ENCODE peak calls at places on chromosomes 5 and 9, in ten cellular contexts. A is astrocyte of the spinal cord, P is GM12865, I is HCT116, L is dorsolateral prefrontal cortex, K is gastrocnemius medialis, Z is heart right ventricle, C is tibial artery, R is cardiac muscle cell, J is epithelial cell of proximal tubule. F is an unnamed sample.

GRCh38 chr5:54117957-54118356 is 192.4 kb downstream of the ARL15 start:
- DNase-seq in A (no peak), P (no peak), I (no peak), L (no peak), K (no peak), Z (no peak), C (no peak), R (peak), J (no peak), F (no peak)

GRCh38 chr9:6305954-6306563 is 22.1 kb upstream of the TPD52L3 start:
- DNase-seq in A (peak), P (peak), I (peak), L (no peak), K (no peak), Z (no peak), C (no peak), R (peak), J (peak), F (no peak)

GRCh38 chr9:5593904-5594303 is 35.0 kb upstream of the RIC1 start:
- DNase-seq in A (no peak), P (peak), I (no peak), L (no peak), K (no peak), Z (no peak), C (no peak), R (no peak), J (no peak), F (no peak)

GRCh38 chr5:95044096-95044495 is 240.8 kb downstream of the MCTP1 start:
- DNase-seq in A (no peak), P (no peak), I (no peak), L (no peak), K (no peak), Z (no peak), C (no peak), R (no peak), J (no peak), F (no peak)

GRCh38 chr5:74272019-74272775 is 368.3 kb downstream of the ENC1 start:
- DNase-seq in A (peak), P (no peak), I (no peak), L (no peak), K (no peak), Z (no peak), C (no peak), R (no peak), J (peak), F (no peak)

GRCh38 chr9:105385372-105385985 is 62.4 kb upstream of the FSD1L start:
- DNase-seq in A (peak), P (peak), I (no peak), L (no peak), K (peak), Z (peak), C (no peak), R (peak), J (no peak), F (no peak)

GRCh38 chr5:135212361-135213033 is 178.5 kb upstream of the PITX1 start:
- DNase-seq in A (no peak), P (no peak), I (no peak), L (no peak), K (no peak), Z (no peak), C (peak), R (no peak), J (no peak), F (peak)

GRCh38 chr9:93902051-93902779 is 52.9 kb downstream of the BARX1 start:
- DNase-seq in A (no peak), P (no peak), I (no peak), L (no peak), K (no peak), Z (no peak), C (peak), R (no peak), J (no peak), F (peak)

GRCh38 chr5:66967102-66967501 is 229.5 kb downstream of the CD180 start:
- DNase-seq in A (peak), P (no peak), I (no peak), L (no peak), K (no peak), Z (no peak), C (no peak), R (peak), J (no peak), F (no peak)

GRCh38 chr9:130839237-130840111 is 4.4 kb downstream of the ABL1 start:
- DNase-seq in A (no peak), P (no peak), I (no peak), L (no peak), K (no peak), Z (no peak), C (no peak), R (no peak), J (no peak), F (no peak)

GRCh38 chr5:92554447-92555085 is 1026.5 kb downstream of the NR2F1-AS1 start:
- DNase-seq in A (no peak), P (no peak), I (no peak), L (no peak), K (no peak), Z (no peak), C (no peak), R (peak), J (no peak), F (no peak)

DNA sequence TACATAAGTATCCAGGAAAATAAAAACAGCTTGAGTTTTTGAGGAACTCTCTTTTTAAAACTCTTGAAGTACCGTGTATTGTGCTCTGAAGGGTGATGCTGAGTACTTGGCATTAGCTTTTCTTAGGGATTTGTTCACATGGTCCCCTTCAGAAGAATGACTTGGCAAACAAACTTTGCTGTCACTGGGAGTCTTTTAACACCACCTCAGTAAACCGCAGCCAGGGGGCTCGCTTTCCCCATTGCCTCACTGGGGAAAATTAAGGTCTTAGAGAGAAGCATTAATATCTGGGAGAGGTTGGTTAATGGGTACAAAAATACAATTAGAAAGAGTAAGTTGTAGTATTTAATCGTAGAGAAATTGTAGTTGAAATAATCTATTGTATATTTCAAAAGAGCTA is 105.9 kb upstream of the DAP start:
- DNase-seq in A (no peak), P (no peak), I (no peak), L (no peak), K (no peak), Z (no peak), C (no peak), R (no peak), J (no peak), F (no peak)
- TF ChIP-seq CTCF in A (peak), P (no peak), I (no peak), L (peak), K (no peak), Z (no peak), C (no peak), R (no peak), J (no peak), F (peak)

GRCh38 chr9:73049280-73049679 is 96.4 kb upstream of the ALDH1A1 start:
- DNase-seq in A (no peak), P (no peak), I (no peak), L (no peak), K (no peak), Z (no peak), C (no peak), R (no peak), J (no peak), F (no peak)
- TF ChIP-seq CTCF in A (no peak), P (no peak), I (no peak), L (no peak), K (no peak), Z (no peak), C (no peak), R (no peak), J (no peak), F (no peak)

DNA sequence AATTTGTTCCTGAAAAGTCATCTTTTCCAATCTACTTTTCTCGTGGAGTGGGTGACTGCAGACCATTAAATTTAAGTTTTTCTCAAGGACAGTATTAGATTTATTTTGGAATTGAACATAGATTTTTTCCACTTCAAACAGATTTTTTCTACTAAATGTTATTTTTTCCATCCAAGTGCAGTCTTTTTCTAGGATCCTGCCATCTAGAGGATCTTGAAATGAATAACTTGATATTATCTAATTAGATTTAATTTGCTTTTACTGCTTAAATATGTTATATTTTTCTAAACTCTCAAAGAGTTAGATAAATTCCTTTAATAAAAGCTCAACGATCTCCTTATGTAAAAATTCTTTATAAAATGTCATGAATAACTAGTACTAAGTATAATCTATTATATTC is 136.9 kb upstream of the PRR16 start:
- DNase-seq in A (peak), P (no peak), I (no peak), L (no peak), K (no peak), Z (no peak), C (no peak), R (peak), J (no peak), F (no peak)
- TF ChIP-seq CTCF in A (peak), P (no peak), I (no peak), L (no peak), K (no peak), Z (no peak), C (no peak), R (peak), J (no peak), F (no peak)

GRCh38 chr9:73158723-73159122 is 7.1 kb downstream of the ANXA1 start:
- DNase-seq in A (no peak), P (no peak), I (no peak), L (no peak), K (no peak), Z (no peak), C (no peak), R (no peak), J (no peak), F (no peak)

GRCh38 chr9:73165911-73166310 is 14.2 kb downstream of the ANXA1 start:
- DNase-seq in A (no peak), P (no peak), I (no peak), L (no peak), K (no peak), Z (no peak), C (no peak), R (no peak), J (no peak), F (no peak)

GRCh38 chr9:73166453-73166852 is 14.8 kb downstream of the ANXA1 start:
- DNase-seq in A (no peak), P (no peak), I (no peak), L (no peak), K (no peak), Z (no peak), C (no peak), R (no peak), J (no peak), F (no peak)

GRCh38 chr9:73167614-73168013 is 15.9 kb downstream of the ANXA1 start:
- DNase-seq in A (no peak), P (no peak), I (no peak), L (no peak), K (no peak), Z (no peak), C (no peak), R (no peak), J (no peak), F (no peak)

DNA sequence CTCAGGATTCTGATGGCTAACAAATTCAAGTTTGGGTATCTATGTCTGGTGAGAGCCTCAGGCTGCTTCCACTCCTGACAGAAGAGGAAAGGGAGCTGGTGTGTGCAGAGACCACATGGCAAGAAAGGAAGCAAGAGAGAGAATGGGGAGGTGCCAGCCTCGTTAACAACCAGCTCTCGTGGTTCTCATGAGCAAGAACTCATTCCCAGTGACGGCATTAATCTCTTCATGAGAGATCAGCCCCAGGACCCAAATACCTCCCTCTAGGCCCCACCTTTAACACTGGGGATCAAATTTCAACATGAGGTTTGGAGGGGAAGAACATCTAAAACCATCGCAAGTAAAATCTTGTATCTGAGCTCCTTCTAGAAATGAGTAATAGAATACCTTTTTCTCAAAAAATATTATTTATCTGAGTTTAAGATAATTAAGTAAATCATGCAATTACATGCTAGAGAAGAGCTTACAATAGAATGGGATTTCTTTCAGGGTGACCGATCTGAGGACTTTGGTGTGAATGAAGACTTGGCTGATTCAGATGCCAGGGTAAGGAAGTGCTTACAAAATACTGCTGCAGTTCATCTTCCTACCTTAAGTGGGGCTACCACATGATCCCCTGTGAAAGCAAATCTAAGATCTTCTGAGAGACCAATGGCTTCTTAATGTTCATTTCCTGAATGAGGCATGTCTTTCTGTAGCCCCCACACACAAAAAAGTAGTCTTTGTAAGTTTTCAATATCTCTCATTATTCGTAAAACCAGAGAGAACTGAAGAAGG is 11.5 kb downstream of the ANXA1 start:
- DNase-seq in A (no peak), P (peak), I (no peak), L (no peak), K (no peak), Z (no peak), C (no peak), R (no peak), J (no peak), F (no peak)
- TF ChIP-seq CTCF in A (no peak), P (no peak), I (no peak), L (no peak), K (no peak), Z (no peak), C (no peak), R (no peak), J (no peak), F (peak)

GRCh38 chr5:65382582-65382981 is 99.1 kb downstream of the ADAMTS6 start:
- DNase-seq in A (no peak), P (peak), I (no peak), L (no peak), K (no peak), Z (no peak), C (no peak), R (no peak), J (no peak), F (no peak)
- TF ChIP-seq CTCF in A (no peak), P (no peak), I (peak), L (no peak), K (no peak), Z (no peak), C (no peak), R (no peak), J (no peak), F (no peak)

GRCh38 chr9:109451311-109452025 is 46.6 kb downstream of the PTPN3 start:
- DNase-seq in A (no peak), P (no peak), I (no peak), L (no peak), K (no peak), Z (no peak), C (no peak), R (no peak), J (no peak), F (no peak)
- TF ChIP-seq CTCF in A (no peak), P (no peak), I (peak), L (no peak), K (no peak), Z (no peak), C (no peak), R (no peak), J (peak), F (no peak)

GRCh38 chr9:90773593-90773992 is 28.0 kb upstream of the SYK start:
- DNase-seq in A (no peak), P (peak), I (no peak), L (no peak), K (no peak), Z (no peak), C (no peak), R (no peak), J (no peak), F (no peak)
- TF ChIP-seq CTCF in A (peak), P (peak), I (peak), L (no peak), K (no peak), Z (no peak), C (no peak), R (no peak), J (peak), F (peak)

DNA sequence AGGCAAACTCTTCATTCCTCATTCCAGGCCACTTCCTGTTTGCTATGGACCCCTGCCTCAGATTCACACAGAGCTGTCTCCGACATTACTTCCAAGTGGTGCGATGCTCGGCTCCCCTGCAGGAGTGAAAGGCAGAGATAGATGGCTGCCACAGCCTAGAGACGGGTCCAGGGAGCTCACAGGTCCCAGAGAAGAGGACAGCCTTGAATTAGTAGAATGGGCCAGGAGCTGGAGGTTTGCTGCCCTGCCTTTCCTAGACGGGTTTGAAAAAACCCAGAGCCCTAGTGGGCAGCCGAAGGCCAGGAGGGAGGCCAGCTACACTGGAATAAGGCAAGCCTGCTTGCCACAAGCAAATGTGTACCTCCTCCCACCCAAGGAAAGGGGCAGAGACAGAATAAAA is 1.8 kb downstream of the ANKRD34B start:
- DNase-seq in A (no peak), P (no peak), I (no peak), L (no peak), K (no peak), Z (no peak), C (no peak), R (no peak), J (no peak), F (no peak)
- TF ChIP-seq CTCF in A (no peak), P (no peak), I (no peak), L (no peak), K (no peak), Z (no peak), C (no peak), R (no peak), J (no peak), F (no peak)

F was measured in progenitor cell of endocrine pancreas.